ENCODE peak calls at places on chromosomes 16 and 17, in five cellular contexts. A is GM23338, Q is GM23248, P is PC-3, O is neural progenitor cell. X is an unnamed sample.

GRCh38 chr16:70391881-70392481 is 45.3 kb downstream of the DDX19A start:
- DNase-seq in P (peak), O (no peak), A (no peak), Q (peak), X (no peak)

GRCh38 chr17:70961341-70961740 is 792.0 kb downstream of the KCNJ2 start:
- DNase-seq in O (no peak), A (no peak), P (no peak), Q (peak), X (no peak)

GRCh38 chr17:64008346-64008745 is 10.2 kb downstream of the PRR29 start:
- DNase-seq in P (no peak), A (no peak), O (no peak), Q (no peak), X (no peak)

GRCh38 chr16:68298907-68299515 is 11.7 kb downstream of the SLC7A6OS start:
- DNase-seq in O (peak), P (peak), A (no peak), Q (peak), X (no peak)

GRCh38 chr16:10989494-10989893 is 45.1 kb downstream of the CLEC16A start:
- DNase-seq in Q (no peak), P (no peak), A (no peak), O (no peak), X (no peak)

GRCh38 chr17:59300941-59301340 is 30.5 kb upstream of the YPEL2 start:
- DNase-seq in Q (no peak), O (no peak), P (no peak), A (no peak), X (no peak)

GRCh38 chr17:38510424-38511125 is 82.3 kb downstream of the ARHGAP23 start:
- DNase-seq in O (peak), A (peak), Q (no peak), P (no peak), X (no peak)

GRCh38 chr16:27347930-27348685 is 34.3 kb downstream of the IL4R start:
- DNase-seq in A (no peak), P (no peak), Q (no peak), O (no peak), X (no peak)

GRCh38 chr16:22007509-22008214 is at the start of gene MOSMO:
- DNase-seq in P (peak), A (peak), Q (peak), O (peak), X (peak)

GRCh38 chr16:22005746-22006145 is 2.2 kb upstream of the MOSMO start:
- DNase-seq in A (no peak), P (no peak), Q (no peak), O (no peak), X (no peak)

GRCh38 chr16:22008215-22009142 is 568 bp downstream of the MOSMO start:
- DNase-seq in P (no peak), A (peak), O (peak), Q (peak), X (no peak)

GRCh38 chr16:22007159-22007508 is 777 bp upstream of the MOSMO start:
- DNase-seq in P (no peak), Q (no peak), O (no peak), A (no peak), X (no peak)

DNA sequence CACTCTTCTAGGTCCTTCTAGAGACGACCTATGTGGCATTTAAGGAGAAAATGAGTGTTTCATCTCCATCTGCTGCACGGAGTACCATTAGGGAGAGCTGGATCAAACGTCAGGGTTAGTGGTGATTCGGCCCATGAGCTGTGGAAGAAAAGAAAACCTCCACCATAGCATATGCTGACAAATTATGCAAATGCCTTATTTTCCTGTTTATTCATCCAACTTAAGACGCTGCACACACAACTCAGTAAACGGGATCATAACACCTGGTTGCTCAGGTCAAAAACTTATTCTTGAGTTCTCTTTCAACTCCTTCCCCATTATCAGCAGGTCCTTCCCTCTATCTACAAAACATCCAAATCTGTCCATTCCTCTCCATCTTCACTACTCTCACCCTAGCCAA is 1.3 kb upstream of the MOSMO start:
- DNase-seq in O (no peak), P (no peak), Q (no peak), A (no peak), X (no peak)
- H3K27ac ChIP-seq in O (no peak), P (no peak), Q (no peak), A (no peak), X (no peak)

GRCh38 chr17:8966926-8967325 is 1.4 kb upstream of the PIK3R5 start:
- DNase-seq in Q (no peak), P (no peak), A (no peak), O (no peak), X (no peak)
- TF ChIP-seq EZH2 in Q (no peak), P (no peak), A (no peak), O (no peak), X (no peak)

DNA sequence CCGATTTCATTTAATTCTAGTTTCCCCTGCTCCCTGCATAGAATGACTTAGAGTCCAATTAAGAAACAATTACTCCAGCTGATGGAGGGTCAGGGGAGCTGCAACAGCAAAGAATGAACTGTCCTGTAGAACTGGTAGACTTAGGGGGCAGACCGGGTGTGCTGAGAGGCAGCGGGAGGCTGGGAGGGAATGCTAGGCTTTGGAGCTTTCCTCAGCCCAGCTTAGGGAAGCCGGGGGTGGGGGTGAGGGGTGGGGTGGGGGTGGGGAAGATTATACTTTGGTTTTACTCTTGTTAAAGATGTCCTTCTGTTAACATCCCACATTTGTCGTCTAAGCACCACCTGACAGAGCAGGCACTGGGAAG is 458.6 kb upstream of the ASIC2 start:
- DNase-seq in P (no peak), A (peak), O (peak), Q (peak), X (no peak)
- H2AFZ ChIP-seq in P (peak), A (no peak), O (no peak), Q (peak), X (no peak)

GRCh38 chr17:40935624-40936023 is 1.8 kb downstream of the KRT23 start:
- DNase-seq in A (no peak), P (no peak), O (no peak), Q (no peak), X (no peak)
- H3K27ac ChIP-seq in A (no peak), P (no peak), O (no peak), Q (no peak), X (no peak)

GRCh38 chr17:51391992-51392654 is 131.8 kb downstream of the UTP18 start:
- DNase-seq in P (peak), Q (no peak), O (no peak), A (no peak), X (no peak)
- TF ChIP-seq EZH2 in P (no peak), Q (no peak), O (no peak), A (no peak), X (no peak)

DNA sequence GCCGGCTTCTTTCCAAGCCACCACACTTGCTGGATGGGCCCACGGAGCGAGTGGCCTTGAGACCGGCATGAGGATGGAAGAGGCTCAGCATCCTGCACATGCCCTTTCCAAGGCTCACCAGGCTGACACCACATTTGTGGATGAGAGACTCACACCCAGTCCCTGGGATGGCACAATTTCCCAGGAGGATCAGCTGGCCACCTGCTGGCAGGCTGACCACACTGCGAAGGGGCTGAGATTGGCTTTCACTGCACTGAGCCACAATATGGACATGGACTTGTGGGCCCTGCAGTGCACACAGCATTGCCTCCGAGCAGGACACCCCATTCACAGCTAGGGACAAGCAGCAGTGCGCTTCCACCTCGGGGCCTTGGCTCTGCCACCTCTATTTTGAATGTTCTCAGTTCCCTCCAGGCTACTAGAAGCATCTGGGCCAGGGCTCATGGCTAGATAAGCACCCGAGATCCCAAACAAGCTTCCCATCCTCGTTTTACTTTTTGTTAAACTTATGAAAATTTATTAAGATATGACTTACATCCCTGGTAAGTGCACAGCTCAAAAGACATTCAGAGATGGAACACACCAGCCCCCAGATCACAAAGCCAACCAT is 25.3 kb upstream of the KSR1 start:
- DNase-seq in Q (peak), A (peak), P (peak), O (peak), X (peak)
- H2AFZ ChIP-seq in Q (no peak), A (peak), P (no peak), O (no peak), X (no peak)

DNA sequence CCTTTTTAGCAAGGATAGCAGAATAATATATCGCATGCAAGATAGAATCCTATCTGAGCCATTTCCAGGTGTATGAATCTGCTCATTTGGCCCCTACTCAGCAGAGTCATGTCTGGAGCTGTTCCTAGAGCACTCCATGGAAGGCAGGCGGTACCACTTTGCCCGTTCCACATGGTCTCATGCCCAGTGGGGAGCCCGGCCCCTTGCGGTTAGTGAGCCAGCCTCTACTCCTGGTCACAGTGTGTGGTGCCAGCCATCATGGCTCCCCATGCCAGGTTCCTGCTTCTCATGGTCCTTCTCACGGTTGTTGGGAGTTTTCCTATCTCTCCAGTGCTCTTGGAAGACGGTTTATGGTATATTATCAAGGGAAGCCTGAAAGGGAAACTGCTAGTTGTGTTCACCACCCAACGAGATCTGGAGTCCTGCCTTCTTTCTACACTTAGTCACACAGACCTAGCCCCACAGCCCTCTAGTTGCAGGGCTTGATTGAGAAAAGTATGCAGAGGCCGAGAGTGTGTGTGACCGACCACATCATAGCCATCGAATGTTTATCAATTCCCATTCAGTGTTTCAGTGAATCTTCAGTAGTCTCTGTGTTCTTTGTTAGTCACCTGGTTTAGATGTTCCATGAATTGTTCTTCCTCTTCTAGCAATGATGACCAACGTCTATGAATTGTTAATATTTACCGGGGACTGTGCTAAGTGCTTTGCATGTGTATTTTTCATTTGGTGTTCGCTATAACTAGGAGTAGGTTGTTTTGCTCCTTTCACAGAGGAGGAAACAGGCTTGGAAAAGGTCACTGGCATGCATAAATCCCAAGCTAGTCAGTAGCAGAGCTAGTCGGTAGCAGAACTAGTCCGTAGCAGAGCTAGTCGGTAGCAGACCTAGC is 9.6 kb downstream of the JPT2 start:
- DNase-seq in O (no peak), A (no peak), P (peak), Q (no peak), X (no peak)
- H3K27ac ChIP-seq in O (no peak), A (no peak), P (peak), Q (no peak), X (no peak)

GRCh38 chr17:68290268-68290954 is 516 bp downstream of the SLC16A6 start:
- DNase-seq in O (peak), A (peak), P (peak), Q (peak), X (no peak)
- TF ChIP-seq EZH2 in O (peak), A (peak), P (no peak), Q (no peak), X (no peak)